ENCODE peak calls at places on chromosomes 4 and X, in seven cellular contexts. O is ovary, T is tibial nerve, W is A549, C is HepG2, A is stomach, G is H1. B is an unnamed sample.

GRCh38 chr4:74659576-74660411 is 134.5 kb downstream of the BTC start:
- DNase-seq in O (no peak), T (no peak), W (peak; percentile 99), C (peak; percentile 92), A (no peak), G (no peak), B (peak; percentile 17)

GRCh38 chr4:55729306-55730142 is 90.1 kb upstream of the EXOC1L start:
- DNase-seq in O (no peak), T (no peak), W (no peak), C (peak; percentile 2), A (no peak), G (no peak), B (no peak)

GRCh38 chrX:136268051-136269048 is 17.1 kb upstream of the MAP7D3 start:
- DNase-seq in O (no peak), T (peak; percentile 23), W (peak; percentile 52), C (peak; percentile 4), A (no peak), G (no peak), B (peak; percentile 32)

GRCh38 chr4:37977471-37978452 is 17.6 kb downstream of the PTTG2 start:
- DNase-seq in O (peak; percentile 77), T (peak; percentile 28), W (peak; percentile 61), C (peak; percentile 23), A (peak; percentile 74), G (no peak), B (peak; percentile 84)

GRCh38 chr4:92234393-92235176 is 69.2 kb upstream of the GRID2 start:
- DNase-seq in O (no peak), T (no peak), W (peak; percentile 56), C (peak; percentile 39), A (no peak), G (no peak), B (no peak)

GRCh38 chr4:7031526-7032449 is 11.4 kb upstream of the TADA2B start:
- DNase-seq in O (no peak), T (no peak), W (no peak), C (no peak), A (no peak), G (no peak), B (no peak)

GRCh38 chrX:42515939-42516338 is 262.0 kb downstream of the PPP1R2C start:
- DNase-seq in O (no peak), T (no peak), W (no peak), C (no peak), A (no peak), G (no peak), B (no peak)

GRCh38 chrX:17496407-17496806 is 121.4 kb downstream of the NHS start:
- DNase-seq in O (no peak), T (no peak), W (no peak), C (no peak), A (peak; percentile 54), G (no peak), B (no peak)

GRCh38 chr4:10157478-10158354 is 41.1 kb upstream of the WDR1 start:
- DNase-seq in O (peak; percentile 35), T (peak; percentile 17), W (peak; percentile 67), C (peak; percentile 55), A (peak; percentile 62), G (peak; percentile 39), B (peak; percentile 54)

GRCh38 chr4:168124008-168124641 is 31.8 kb downstream of the ANXA10 start:
- DNase-seq in O (no peak), T (no peak), W (no peak), C (no peak), A (no peak), G (no peak), B (no peak)

GRCh38 chr4:39044947-39045734 is 12.9 kb upstream of the TMEM156 start:
- DNase-seq in O (no peak), T (no peak), W (peak; percentile 38), C (no peak), A (peak; percentile 32), G (no peak), B (no peak)

GRCh38 chr4:110130578-110131358 is 67.6 kb downstream of the ELOVL6 start:
- DNase-seq in O (no peak), T (no peak), W (no peak), C (no peak), A (no peak), G (no peak), B (no peak)

GRCh38 chrX:16594490-16594889 is 55.5 kb upstream of the S100G start:
- DNase-seq in O (no peak), T (no peak), W (no peak), C (no peak), A (no peak), G (no peak), B (no peak)

GRCh38 chr4:153177841-153178240 is 26.4 kb upstream of the TRIM2 start:
- DNase-seq in O (no peak), T (no peak), W (no peak), C (no peak), A (no peak), G (no peak), B (no peak)

GRCh38 chr4:40669504-40669903 is 39.8 kb upstream of the RBM47 start:
- DNase-seq in O (no peak), T (no peak), W (no peak), C (no peak), A (no peak), G (no peak), B (no peak)
- TF ChIP-seq EP300 in O (no peak), T (no peak), W (no peak), C (no peak), A (no peak), G (no peak), B (no peak)

GRCh38 chrX:11530621-11531020 is 135.1 kb downstream of the ARHGAP6 start:
- DNase-seq in O (peak; percentile 25), T (no peak), W (no peak), C (no peak), A (no peak), G (no peak), B (no peak)

GRCh38 chrX:11531226-11531625 is 134.5 kb downstream of the ARHGAP6 start:
- DNase-seq in O (no peak), T (no peak), W (peak; percentile 1), C (no peak), A (no peak), G (no peak), B (no peak)

GRCh38 chrX:11528623-11529022 is 137.1 kb downstream of the ARHGAP6 start:
- DNase-seq in O (no peak), T (no peak), W (no peak), C (no peak), A (no peak), G (no peak), B (no peak)

DNA sequence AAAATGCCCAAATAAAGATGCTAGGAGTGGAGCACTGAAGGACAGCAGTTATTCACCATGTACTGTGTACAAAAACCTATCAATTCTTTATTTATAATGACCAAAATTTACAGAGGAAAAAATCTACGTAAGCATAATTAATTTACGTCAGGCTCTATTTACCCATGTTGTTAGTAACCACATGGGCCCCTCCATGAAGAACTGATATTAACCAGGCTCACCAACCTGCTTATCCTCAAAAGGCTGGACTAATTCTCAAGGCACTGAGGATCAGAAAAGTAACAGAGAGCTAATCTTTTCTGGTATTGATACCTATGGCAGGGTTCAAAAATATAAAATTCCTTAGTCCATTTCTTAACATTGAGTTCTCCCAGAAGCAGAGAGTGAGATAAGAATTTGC is 140.0 kb downstream of the ARHGAP6 start:
- DNase-seq in O (no peak), T (no peak), W (no peak), C (no peak), A (no peak), G (no peak), B (no peak)
- TF ChIP-seq EP300 in O (no peak), T (no peak), W (no peak), C (no peak), A (no peak), G (no peak), B (peak; percentile 69)

DNA sequence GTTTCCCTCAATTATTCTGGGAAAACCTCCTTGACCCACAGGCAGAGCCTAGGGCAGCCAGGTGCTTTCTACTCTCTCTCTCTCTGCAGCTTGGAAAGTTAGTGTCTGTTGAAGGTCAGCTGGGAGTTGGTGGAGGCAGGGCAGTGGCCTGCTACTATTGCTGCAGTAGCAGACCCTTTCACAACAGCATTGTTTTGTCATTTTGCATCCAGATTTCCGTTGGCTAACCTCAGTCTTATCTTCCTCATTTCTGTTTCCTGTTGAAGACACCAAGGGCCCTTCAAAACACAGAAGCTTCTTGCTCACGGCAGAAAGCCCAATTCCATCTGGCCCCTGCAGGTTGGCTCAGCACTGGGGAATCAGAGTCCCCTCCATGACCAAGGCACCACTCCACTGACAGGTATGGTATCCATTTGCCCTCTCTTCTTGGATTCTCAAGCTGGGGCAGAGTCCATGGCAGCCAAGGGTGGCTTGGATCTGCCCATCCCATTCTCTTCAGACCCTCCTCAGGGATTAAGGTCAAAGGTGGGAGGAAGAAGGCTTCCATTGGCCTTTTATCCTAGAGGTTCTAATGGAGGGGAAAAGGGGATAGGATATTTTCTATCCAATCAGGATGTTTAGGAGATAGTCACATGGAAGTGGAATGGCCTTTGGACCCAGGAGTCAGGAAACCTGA is 24.6 kb downstream of the VSIG4 start:
- DNase-seq in O (no peak), T (no peak), W (no peak), C (no peak), A (no peak), G (no peak), B (peak; percentile 17)
- TF ChIP-seq EP300 in O (no peak), T (peak; percentile 55), W (no peak), C (no peak), A (no peak), G (no peak), B (no peak)

DNA sequence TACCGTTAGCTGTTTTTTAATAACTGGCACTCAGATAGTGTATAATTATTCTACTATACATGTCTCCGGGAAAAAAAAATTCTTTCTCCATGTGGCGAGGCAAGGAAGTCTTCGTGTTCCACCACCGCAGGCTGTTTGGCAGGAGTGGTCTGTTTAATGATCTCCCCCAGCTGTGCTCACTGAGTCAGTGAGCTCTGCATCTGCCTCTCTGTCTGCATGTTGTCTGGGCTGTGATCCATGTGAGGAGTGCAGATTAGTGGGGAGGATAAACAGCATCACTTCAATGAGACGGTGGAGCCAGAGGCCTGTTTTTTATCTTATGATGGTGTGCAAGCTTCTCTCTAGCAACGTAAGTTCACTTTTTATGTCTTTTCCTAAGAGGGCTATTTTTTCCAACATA is 69.8 kb downstream of the RPS3A start:
- DNase-seq in O (peak; percentile 82), T (peak; percentile 36), W (no peak), C (no peak), A (peak; percentile 31), G (no peak), B (peak; percentile 62)
- TF ChIP-seq EP300 in O (no peak), T (peak; percentile 56), W (no peak), C (no peak), A (peak; percentile 18), G (no peak), B (no peak)

DNA sequence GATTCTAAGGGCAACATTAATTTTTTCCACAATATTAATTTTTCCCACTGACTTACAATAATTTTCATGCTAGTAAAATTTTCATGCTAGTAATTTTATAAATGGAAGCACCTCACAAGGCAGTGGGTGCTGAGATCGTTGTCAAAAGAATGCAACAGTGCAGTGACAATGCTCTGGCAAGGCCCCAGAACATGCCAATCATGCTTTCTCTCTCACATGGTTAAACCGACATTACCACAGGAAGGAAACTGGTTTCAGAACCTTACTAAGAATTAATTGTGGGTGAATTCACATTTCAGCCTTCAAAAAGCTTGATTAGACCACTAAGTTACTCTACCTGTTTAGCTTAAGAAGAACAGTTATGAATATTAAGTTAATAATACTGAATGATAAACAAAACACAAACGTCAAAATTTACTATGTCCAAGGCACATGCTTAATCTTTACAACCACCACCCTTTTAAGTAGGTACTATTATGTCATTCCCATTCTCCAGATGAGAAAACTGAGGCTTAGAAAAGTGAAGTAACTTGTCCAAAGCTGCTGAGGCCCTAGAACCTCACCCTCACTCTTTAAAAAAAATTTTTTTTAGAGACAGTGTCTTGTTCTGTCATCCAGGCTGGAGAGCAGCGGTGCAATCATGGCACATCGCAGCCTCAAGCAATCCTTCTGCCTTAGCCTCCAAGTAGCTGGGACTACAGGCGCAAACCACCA is 10.0 kb upstream of the OPHN1 start:
- DNase-seq in O (no peak), T (no peak), W (no peak), C (peak; percentile 6), A (no peak), G (no peak), B (no peak)
- TF ChIP-seq EP300 in O (no peak), T (no peak), W (no peak), C (no peak), A (no peak), G (no peak), B (no peak)

B was measured in transverse colon.